ENCODE peak calls at places on chromosomes 13 and 19, in seven cellular contexts. B is Peyer's patch; T is left ventricle myocardium inferior; I is CD8-positive, alpha-beta memory T cell; Q is GM19239; S is M059J; J is left cardiac atrium. C is an unnamed sample.

GRCh38 chr19:43997631-43998290 is 5.0 kb upstream of the ZNF230 start:
- DNase-seq in J (peak; percentile 50), T (no peak), B (no peak), S (peak; percentile 47), Q (no peak), I (no peak), C (no peak)

GRCh38 chr13:41785402-41786142 is 175.3 kb downstream of the VWA8 start:
- DNase-seq in I (no peak), J (no peak), T (no peak), S (peak; percentile 40), B (no peak), Q (no peak), C (no peak)

GRCh38 chr19:38395381-38396127 is 7.1 kb downstream of the SPRED3 start:
- DNase-seq in T (no peak), I (peak; percentile 30), B (no peak), Q (no peak), S (no peak), J (no peak), C (peak; percentile 62)

GRCh38 chr13:61156753-61157152 is 258.9 kb downstream of the PCDH20 start:
- DNase-seq in T (no peak), I (no peak), J (no peak), B (no peak), Q (no peak), S (no peak), C (no peak)

GRCh38 chr19:48396871-48397176 is 3.4 kb downstream of the GRIN2D start:
- DNase-seq in T (no peak), J (no peak), B (no peak), Q (no peak), S (no peak), I (no peak), C (no peak)

GRCh38 chr19:50155520-50156109 is 7.5 kb downstream of the IZUMO2 start:
- DNase-seq in S (no peak), I (no peak), B (no peak), T (no peak), J (no peak), Q (no peak), C (no peak)

GRCh38 chr13:105428816-105429215 is 1106.6 kb downstream of the EFNB2 start:
- DNase-seq in T (no peak), J (no peak), S (peak; percentile 66), Q (no peak), I (no peak), B (no peak), C (no peak)

GRCh38 chr13:49637989-49638388 is 9.7 kb downstream of the ARL11 start:
- DNase-seq in T (no peak), Q (no peak), S (no peak), J (no peak), I (no peak), B (no peak), C (no peak)

GRCh38 chr13:25920277-25920676 is 131.5 kb downstream of the SHISA2 start:
- DNase-seq in T (no peak), B (no peak), I (no peak), S (peak; percentile 32), J (no peak), Q (no peak), C (no peak)

GRCh38 chr19:46614114-46614701 is 10.7 kb downstream of the PTGIR start:
- DNase-seq in Q (no peak), S (peak; percentile 69), J (peak; percentile 86), T (peak; percentile 86), I (peak; percentile 63), B (peak; percentile 87), C (peak; percentile 70)

GRCh38 chr13:61463027-61463426 is 47.4 kb upstream of the PCDH20 start:
- DNase-seq in T (no peak), B (no peak), S (no peak), Q (no peak), J (no peak), I (no peak), C (no peak)

GRCh38 chr13:83987394-83987793 is 105.1 kb upstream of the SLITRK1 start:
- DNase-seq in S (no peak), Q (no peak), J (no peak), B (no peak), I (no peak), T (no peak), C (no peak)

GRCh38 chr13:113756441-113757097 is 2.5 kb upstream of the TMEM255B start:
- DNase-seq in Q (no peak), T (no peak), S (no peak), J (no peak), B (no peak), I (no peak), C (no peak)

GRCh38 chr13:36030670-36031331 is 100.4 kb downstream of the DCLK1 start:
- DNase-seq in B (no peak), I (no peak), S (peak; percentile 74), Q (no peak), T (no peak), J (peak; percentile 34), C (no peak)

GRCh38 chr19:32652893-32653625 is 21.9 kb downstream of the ANKRD27 start:
- DNase-seq in Q (no peak), S (peak; percentile 24), B (peak; percentile 65), T (peak; percentile 81), I (no peak), J (peak; percentile 89), C (no peak)

GRCh38 chr19:5030822-5031221 is 61.9 kb downstream of the KDM4B start:
- DNase-seq in T (no peak), J (no peak), Q (no peak), B (no peak), S (no peak), I (no peak), C (no peak)

GRCh38 chr13:50365683-50366391 is 350.6 kb downstream of the KCNRG start:
- DNase-seq in S (peak; percentile 77), B (no peak), I (peak; percentile 49), T (no peak), Q (no peak), J (no peak), C (no peak)

GRCh38 chr19:1618157-1619093 is 13.2 kb upstream of the UQCR11 start:
- DNase-seq in J (no peak), T (no peak), I (no peak), S (peak; percentile 31), Q (peak; percentile 93), B (peak; percentile 63), C (no peak)

GRCh38 chr13:113586661-113587479 is 2.3 kb downstream of the TFDP1 start:
- DNase-seq in B (no peak), I (no peak), Q (no peak), S (no peak), J (no peak), T (no peak), C (no peak)

GRCh38 chr19:47693489-47693888 is 19.7 kb upstream of the EHD2 start:
- DNase-seq in Q (no peak), J (no peak), T (no peak), I (no peak), S (no peak), B (no peak), C (no peak)

GRCh38 chr13:97211357-97211756 is 10.8 kb upstream of the MBNL2 start:
- DNase-seq in I (no peak), J (no peak), T (no peak), S (peak; percentile 70), B (no peak), Q (no peak), C (no peak)

GRCh38 chr13:95243207-95243606 is 58.0 kb downstream of the ABCC4 start:
- DNase-seq in T (no peak), B (no peak), J (no peak), S (no peak), Q (no peak), I (no peak), C (no peak)

GRCh38 chr13:112152846-112153245 is 85.9 kb downstream of the SOX1 start:
- DNase-seq in B (no peak), I (no peak), J (no peak), S (no peak), Q (no peak), T (no peak), C (no peak)

GRCh38 chr19:4088975-4089374 is 22.3 kb upstream of the ZBTB7A start:
- DNase-seq in J (no peak), S (no peak), Q (no peak), B (no peak), I (peak; percentile 83), T (no peak), C (no peak)

GRCh38 chr19:46000497-46001246 is 5.4 kb downstream of the CCDC61 start:
- DNase-seq in J (peak; percentile 51), Q (peak; percentile 78), S (no peak), I (peak; percentile 58), B (peak; percentile 83), T (peak; percentile 33), C (peak; percentile 50)

GRCh38 chr13:70090036-70090723 is 17.4 kb upstream of the ATXN8OS start:
- DNase-seq in T (no peak), B (no peak), S (no peak), Q (no peak), I (no peak), J (no peak), C (no peak)

GRCh38 chr19:38263696-38264485 is 482 bp upstream of the SPINT2 start:
- DNase-seq in J (peak; percentile 49), I (peak; percentile 69), S (peak; percentile 93), T (no peak), B (peak; percentile 98), Q (no peak), C (peak; percentile 71)

GRCh38 chr19:16944626-16945363 is 56.0 kb downstream of the F2RL3 start:
- DNase-seq in T (no peak), S (no peak), J (peak; percentile 33), Q (no peak), B (no peak), I (no peak), C (no peak)

GRCh38 chr19:29379257-29379986 is 146.4 kb upstream of the VSTM2B start:
- DNase-seq in J (no peak), Q (no peak), I (no peak), B (peak; percentile 8), T (no peak), S (no peak), C (no peak)

GRCh38 chr19:46056536-46056935 is 15.7 kb upstream of the IGFL4 start:
- DNase-seq in J (no peak), Q (no peak), I (no peak), T (no peak), S (no peak), B (no peak), C (no peak)

GRCh38 chr13:44918323-44919102 is 70.8 kb downstream of the NUFIP1 start:
- DNase-seq in B (peak; percentile 90), I (peak; percentile 86), J (peak; percentile 93), Q (peak; percentile 55), T (peak; percentile 89), S (peak; percentile 96), C (no peak)

GRCh38 chr19:11384778-11385129 is 640 bp upstream of the EPOR start:
- DNase-seq in J (no peak), B (no peak), I (no peak), S (no peak), Q (no peak), T (no peak), C (no peak)

GRCh38 chr13:66410314-66410713 is 819.8 kb downstream of the PCDH9 start:
- DNase-seq in Q (no peak), I (no peak), T (no peak), S (no peak), B (no peak), J (no peak), C (no peak)

GRCh38 chr13:113647351-113648217 is 10.4 kb downstream of the ATP4B start:
- DNase-seq in S (peak; percentile 78), T (peak; percentile 89), B (peak; percentile 94), J (peak; percentile 88), Q (no peak), I (no peak), C (no peak)

GRCh38 chr19:45712699-45713067 is 18.0 kb downstream of the FBXO46 start:
- DNase-seq in B (no peak), S (no peak), T (no peak), I (no peak), J (no peak), Q (no peak), C (no peak)

GRCh38 chr13:39273953-39274352 is 235.7 kb downstream of the NHLRC3 start:
- DNase-seq in J (no peak), T (no peak), S (peak; percentile 23), Q (no peak), B (no peak), I (no peak), C (no peak)

GRCh38 chr19:51139299-51140018 is 2.6 kb upstream of the SIGLEC7 start:
- DNase-seq in B (no peak), T (no peak), I (no peak), Q (no peak), S (no peak), J (no peak), C (no peak)

GRCh38 chr19:5957132-5957531 is 20.8 kb downstream of the RANBP3 start:
- DNase-seq in T (no peak), I (no peak), S (peak; percentile 68), Q (no peak), B (no peak), J (no peak), C (no peak)

C was measured in naive thymus-derived CD4-positive, alpha-beta T cell.